ENCODE peak calls at places on chromosomes 7 and 10, in eight cellular contexts. G is right cardiac atrium; F is choroid plexus epithelial cell; Y is stimulated activated naive CD8-positive, alpha-beta T cell treated with anti-CD3 and anti-CD28 coated beads, Interleukin-15, amount 100 ng/mL, for 72 hours; M is T-helper 2 cell; U is endodermal cell; Q is M059J; W is caudate nucleus. D is an unnamed sample.

GRCh38 chr7:71300603-71301002 is 168.7 kb downstream of the GALNT17 start:
- DNase-seq in W (no peak), Q (no peak), F (no peak), G (no peak), M (no peak), U (no peak), Y (no peak), D (no peak)

GRCh38 chr7:47814905-47815613 is 133.2 kb downstream of the PKD1L1 start:
- DNase-seq in M (no peak), Y (no peak), Q (no peak), G (no peak), W (no peak), F (no peak), U (peak), D (no peak)

GRCh38 chr7:80732635-80733034 is 94.2 kb downstream of the CD36 start:
- DNase-seq in U (peak), M (no peak), Q (no peak), G (no peak), Y (no peak), W (no peak), F (no peak), D (no peak)

GRCh38 chr7:75798770-75799169 is 14.8 kb downstream of the CCL24 start:
- DNase-seq in F (no peak), U (no peak), W (no peak), G (no peak), Q (no peak), Y (no peak), M (no peak), D (no peak)

GRCh38 chr7:29853775-29854174 is 47.5 kb downstream of the WIPF3 start:
- DNase-seq in Q (no peak), W (no peak), Y (no peak), U (no peak), F (no peak), M (no peak), G (no peak), D (no peak)

GRCh38 chr10:114575417-114576131 is 82.5 kb downstream of the ABLIM1 start:
- DNase-seq in Q (no peak), M (no peak), Y (no peak), G (no peak), W (no peak), U (no peak), F (no peak), D (no peak)

GRCh38 chr7:1533255-1533568 is 2.7 kb downstream of the MAFK start:
- DNase-seq in G (no peak), Q (no peak), F (peak), M (no peak), U (no peak), Y (no peak), W (no peak), D (no peak)

GRCh38 chr10:132489053-132489703 is 48.4 kb upstream of the INPP5A start:
- DNase-seq in M (no peak), U (peak), Q (peak), Y (no peak), W (no peak), F (peak), G (peak), D (no peak)

GRCh38 chr7:1113548-1113885 is 25.6 kb downstream of the GPER1 start:
- DNase-seq in Y (no peak), M (no peak), U (no peak), F (no peak), Q (no peak), W (no peak), G (peak), D (no peak)

GRCh38 chr10:106410331-106410730 is 754.2 kb downstream of the SORCS1 start:
- DNase-seq in F (no peak), M (no peak), G (no peak), Y (no peak), Q (no peak), U (no peak), W (no peak), D (no peak)

GRCh38 chr10:62414359-62414758 is 40.2 kb downstream of the ZNF365 start:
- DNase-seq in F (peak), Y (no peak), G (no peak), W (no peak), U (no peak), M (no peak), Q (no peak), D (no peak)

GRCh38 chr7:111012152-111012551 is 78.8 kb upstream of the LRRN3 start:
- DNase-seq in M (no peak), U (no peak), G (no peak), W (no peak), F (peak), Y (no peak), Q (no peak), D (no peak)

GRCh38 chr7:140084972-140085371 is 22.2 kb upstream of the PARP12 start:
- DNase-seq in Y (peak), Q (no peak), M (peak), W (no peak), G (no peak), F (no peak), U (no peak), D (no peak)

GRCh38 chr10:96632974-96633373 is 46.2 kb upstream of the TM9SF3 start:
- DNase-seq in W (no peak), Q (peak), F (no peak), Y (no peak), M (no peak), U (no peak), G (no peak), D (no peak)

GRCh38 chr10:118472961-118473675 is 122.3 kb downstream of the PRLHR start:
- DNase-seq in F (no peak), Y (no peak), Q (no peak), G (no peak), M (no peak), W (no peak), U (no peak), D (no peak)

D was measured in heart right ventricle.